ENCODE peak calls at places on chromosomes 5 and 9, in ten cellular contexts. J is T-cell; E is activated naive CD4-positive, alpha-beta T cell; U is stimulated activated CD8-positive, alpha-beta memory T cell treated with anti-CD3 and anti-CD28 coated beads, Interleukin-2, amount 100 ng/mL, for 1 hour; X is astrocyte; O is SJCRH30; I is WTC11; Q is AG04450; D is T-helper 9 cell; Y is epithelial cell of esophagus. P is an unnamed sample.

GRCh38 chr5:543755-544674 is 19.8 kb upstream of the SLC9A3 start:
- DNase-seq in D (no peak), E (no peak), X (no peak), Q (no peak), Y (no peak), J (no peak), U (peak; percentile 7), I (peak; percentile 8), O (no peak), P (peak; percentile 41)

GRCh38 chr5:2168601-2169416 is 286.1 kb upstream of the IRX4 start:
- DNase-seq in U (no peak), O (no peak), Y (no peak), X (no peak), D (no peak), I (no peak), Q (no peak), J (no peak), E (no peak), P (no peak)

GRCh38 chr9:136717399-136717798 is 5.0 kb downstream of the DIPK1B start:
- DNase-seq in X (no peak), Q (no peak), U (no peak), O (no peak), Y (no peak), D (no peak), J (no peak), E (no peak), I (no peak), P (no peak)

GRCh38 chr9:113492343-113493079 is 29.0 kb downstream of the RGS3 start:
- DNase-seq in I (no peak), X (peak; percentile 62), O (no peak), U (no peak), D (no peak), J (no peak), E (no peak), Q (no peak), Y (peak; percentile 57), P (no peak)

GRCh38 chr9:3181049-3181953 is 337.4 kb upstream of the PUM3 start:
- DNase-seq in Q (no peak), U (no peak), E (no peak), X (no peak), J (no peak), O (no peak), D (no peak), Y (peak; percentile 80), I (peak; percentile 75), P (no peak)

GRCh38 chr5:10789021-10789420 is 28.0 kb upstream of the DAP start:
- DNase-seq in Y (no peak), E (no peak), Q (peak; percentile 84), U (no peak), X (peak; percentile 94), D (no peak), J (no peak), O (no peak), I (no peak), P (no peak)

GRCh38 chr9:34374905-34375552 is 1.7 kb downstream of the MYORG start:
- DNase-seq in U (no peak), D (no peak), Q (no peak), O (peak; percentile 17), J (no peak), I (peak; percentile 33), E (no peak), X (no peak), Y (peak; percentile 33), P (no peak)

GRCh38 chr9:136799079-136799853 is 3.1 kb downstream of the CCDC183 start:
- DNase-seq in Q (no peak), X (no peak), Y (peak; percentile 17), E (no peak), I (peak; percentile 39), J (no peak), O (no peak), U (no peak), D (no peak), P (no peak)

GRCh38 chr9:137263506-137263905 is 8.4 kb downstream of the NELFB start:
- DNase-seq in Y (no peak), Q (no peak), X (no peak), O (no peak), U (no peak), I (no peak), J (no peak), D (no peak), E (no peak), P (no peak)

GRCh38 chr9:108637340-108637739 is 218.4 kb downstream of the ACTL7B start:
- DNase-seq in O (no peak), X (no peak), E (no peak), J (no peak), I (no peak), Q (no peak), U (no peak), Y (no peak), D (no peak), P (no peak)

GRCh38 chr5:1014781-1015221 is 6.2 kb downstream of the NKD2 start:
- DNase-seq in I (no peak), J (no peak), O (no peak), U (no peak), E (no peak), X (no peak), Q (no peak), D (no peak), Y (no peak), P (no peak)

GRCh38 chr5:111135406-111135805 is 43.3 kb downstream of the WDR36 start:
- DNase-seq in U (no peak), E (no peak), Y (no peak), O (no peak), J (no peak), Q (no peak), D (no peak), X (no peak), I (no peak), P (no peak)

P was measured in CD4-positive, alpha-beta memory T cell.